ENCODE peak calls at places on chromosomes 16 and 17, in seven cellular contexts. One of them, this sample, is unnamed.

GRCh38 chr17:3935140-3935542 is 18.9 kb upstream of the P2RX1 start:
- DNase-seq in neural progenitor cell: peak; percentile 90
- DNase-seq in testis: peak; percentile 86
- DNase-seq in lower leg skin: peak; percentile 36
- DNase-seq in heart left ventricle: peak; percentile 78
- DNase-seq in astrocyte of the spinal cord: peak; percentile 76
- DNase-seq in naive thymus-derived CD4-positive, alpha-beta T cell: peak; percentile 45
- DNase-seq in this sample: no peak

GRCh38 chr17:38428150-38428642 is at the start of gene ARHGAP23:
- DNase-seq in neural progenitor cell: peak; percentile 74
- DNase-seq in testis: peak; percentile 70
- DNase-seq in lower leg skin: no peak
- DNase-seq in heart left ventricle: peak; percentile 89
- DNase-seq in astrocyte of the spinal cord: peak; percentile 65
- DNase-seq in naive thymus-derived CD4-positive, alpha-beta T cell: peak; percentile 24
- DNase-seq in this sample: peak; percentile 20

GRCh38 chr17:74042241-74042640 is 161.2 kb upstream of the RPL38 start:
- DNase-seq in neural progenitor cell: no peak
- DNase-seq in testis: no peak
- DNase-seq in lower leg skin: no peak
- DNase-seq in heart left ventricle: no peak
- DNase-seq in astrocyte of the spinal cord: no peak
- DNase-seq in naive thymus-derived CD4-positive, alpha-beta T cell: no peak
- DNase-seq in this sample: no peak

GRCh38 chr17:15409721-15410247 is 57.6 kb downstream of the CDRT4 start:
- DNase-seq in neural progenitor cell: no peak
- DNase-seq in testis: peak; percentile 60
- DNase-seq in lower leg skin: peak; percentile 67
- DNase-seq in heart left ventricle: no peak
- DNase-seq in astrocyte of the spinal cord: peak; percentile 89
- DNase-seq in naive thymus-derived CD4-positive, alpha-beta T cell: no peak
- DNase-seq in this sample: no peak

GRCh38 chr16:81590714-81591537 is 146.3 kb downstream of the CMIP start:
- DNase-seq in neural progenitor cell: no peak
- DNase-seq in testis: no peak
- DNase-seq in lower leg skin: no peak
- DNase-seq in heart left ventricle: no peak
- DNase-seq in astrocyte of the spinal cord: no peak
- DNase-seq in naive thymus-derived CD4-positive, alpha-beta T cell: no peak
- DNase-seq in this sample: peak; percentile 12

GRCh38 chr17:38687291-38687690 is 12.5 kb upstream of the EPOP start:
- DNase-seq in neural progenitor cell: no peak
- DNase-seq in testis: no peak
- DNase-seq in lower leg skin: no peak
- DNase-seq in heart left ventricle: no peak
- DNase-seq in astrocyte of the spinal cord: no peak
- DNase-seq in naive thymus-derived CD4-positive, alpha-beta T cell: no peak
- DNase-seq in this sample: no peak

GRCh38 chr16:78444-79145 is 570 bp downstream of the MPG start:
- DNase-seq in neural progenitor cell: no peak
- DNase-seq in testis: no peak
- DNase-seq in lower leg skin: no peak
- DNase-seq in heart left ventricle: peak; percentile 73
- DNase-seq in astrocyte of the spinal cord: peak; percentile 46
- DNase-seq in naive thymus-derived CD4-positive, alpha-beta T cell: no peak
- DNase-seq in this sample: no peak

GRCh38 chr17:142102-142661 is 4.8 kb downstream of the SCGB1C2 start:
- DNase-seq in neural progenitor cell: no peak
- DNase-seq in testis: peak; percentile 86
- DNase-seq in lower leg skin: peak; percentile 12
- DNase-seq in heart left ventricle: no peak
- DNase-seq in astrocyte of the spinal cord: peak; percentile 5
- DNase-seq in naive thymus-derived CD4-positive, alpha-beta T cell: peak; percentile 15
- DNase-seq in this sample: peak; percentile 74

GRCh38 chr17:75271233-75271954 is 363 bp upstream of the MIF4GD start:
- DNase-seq in neural progenitor cell: peak; percentile 93
- DNase-seq in testis: peak; percentile 84
- DNase-seq in lower leg skin: peak; percentile 58
- DNase-seq in heart left ventricle: peak; percentile 82
- DNase-seq in astrocyte of the spinal cord: peak; percentile 49
- DNase-seq in naive thymus-derived CD4-positive, alpha-beta T cell: peak; percentile 90
- DNase-seq in this sample: peak; percentile 69

GRCh38 chr17:32388613-32389459 is 38.9 kb downstream of the ZNF207 start:
- DNase-seq in neural progenitor cell: no peak
- DNase-seq in testis: no peak
- DNase-seq in lower leg skin: no peak
- DNase-seq in heart left ventricle: no peak
- DNase-seq in astrocyte of the spinal cord: no peak
- DNase-seq in naive thymus-derived CD4-positive, alpha-beta T cell: no peak
- DNase-seq in this sample: no peak

GRCh38 chr17:67891481-67892119 is 66.3 kb downstream of the BPTF start:
- DNase-seq in neural progenitor cell: peak; percentile 4
- DNase-seq in testis: peak; percentile 71
- DNase-seq in lower leg skin: no peak
- DNase-seq in heart left ventricle: no peak
- DNase-seq in astrocyte of the spinal cord: peak; percentile 49
- DNase-seq in naive thymus-derived CD4-positive, alpha-beta T cell: no peak
- DNase-seq in this sample: no peak

GRCh38 chr17:59361386-59361785 is 29.9 kb downstream of the YPEL2 start:
- DNase-seq in neural progenitor cell: no peak
- DNase-seq in testis: no peak
- DNase-seq in lower leg skin: no peak
- DNase-seq in heart left ventricle: no peak
- DNase-seq in astrocyte of the spinal cord: peak; percentile 52
- DNase-seq in naive thymus-derived CD4-positive, alpha-beta T cell: no peak
- DNase-seq in this sample: no peak

GRCh38 chr17:46195939-46196338 is 2.7 kb upstream of the KANSL1 start:
- DNase-seq in neural progenitor cell: no peak
- DNase-seq in testis: no peak
- DNase-seq in lower leg skin: no peak
- DNase-seq in heart left ventricle: no peak
- DNase-seq in astrocyte of the spinal cord: no peak
- DNase-seq in naive thymus-derived CD4-positive, alpha-beta T cell: no peak
- DNase-seq in this sample: no peak

GRCh38 chr17:75468779-75469373 is 12.4 kb downstream of the TMEM94 start:
- DNase-seq in neural progenitor cell: no peak
- DNase-seq in testis: no peak
- DNase-seq in lower leg skin: no peak
- DNase-seq in heart left ventricle: no peak
- DNase-seq in astrocyte of the spinal cord: no peak
- DNase-seq in naive thymus-derived CD4-positive, alpha-beta T cell: no peak
- DNase-seq in this sample: no peak

GRCh38 chr16:58026139-58026704 is 668 bp downstream of the MMP15 start:
- DNase-seq in neural progenitor cell: peak; percentile 65
- DNase-seq in testis: no peak
- DNase-seq in lower leg skin: no peak
- DNase-seq in heart left ventricle: peak; percentile 62
- DNase-seq in astrocyte of the spinal cord: peak; percentile 13
- DNase-seq in naive thymus-derived CD4-positive, alpha-beta T cell: no peak
- DNase-seq in this sample: no peak

GRCh38 chr17:31702040-31702439 is 157.0 kb downstream of the COPRS start:
- DNase-seq in neural progenitor cell: no peak
- DNase-seq in testis: no peak
- DNase-seq in lower leg skin: no peak
- DNase-seq in heart left ventricle: no peak
- DNase-seq in astrocyte of the spinal cord: no peak
- DNase-seq in naive thymus-derived CD4-positive, alpha-beta T cell: no peak
- DNase-seq in this sample: no peak

GRCh38 chr16:74775255-74775654 is 635 bp upstream of the FA2H start:
- DNase-seq in neural progenitor cell: no peak
- DNase-seq in testis: no peak
- DNase-seq in lower leg skin: no peak
- DNase-seq in heart left ventricle: no peak
- DNase-seq in astrocyte of the spinal cord: no peak
- DNase-seq in naive thymus-derived CD4-positive, alpha-beta T cell: no peak
- DNase-seq in this sample: no peak

GRCh38 chr16:46651305-46651704 is 30.1 kb upstream of the SHCBP1 start:
- DNase-seq in neural progenitor cell: no peak
- DNase-seq in testis: no peak
- DNase-seq in lower leg skin: no peak
- DNase-seq in heart left ventricle: no peak
- DNase-seq in astrocyte of the spinal cord: no peak
- DNase-seq in naive thymus-derived CD4-positive, alpha-beta T cell: no peak
- DNase-seq in this sample: no peak

GRCh38 chr17:8622191-8622590 is 8.3 kb downstream of the MYH10 start:
- DNase-seq in neural progenitor cell: no peak
- DNase-seq in testis: no peak
- DNase-seq in lower leg skin: no peak
- DNase-seq in heart left ventricle: no peak
- DNase-seq in astrocyte of the spinal cord: no peak
- DNase-seq in naive thymus-derived CD4-positive, alpha-beta T cell: no peak
- DNase-seq in this sample: no peak
- H3K4me3 ChIP-seq in neural progenitor cell: no peak overlapping the region
- H3K4me3 ChIP-seq in testis: no peak overlapping the region
- H3K4me3 ChIP-seq in lower leg skin: no peak overlapping the region
- H3K4me3 ChIP-seq in heart left ventricle: no peak overlapping the region
- H3K4me3 ChIP-seq in astrocyte of the spinal cord: no peak overlapping the region
- H3K4me3 ChIP-seq in naive thymus-derived CD4-positive, alpha-beta T cell: no peak overlapping the region
- H3K4me3 ChIP-seq in this sample: no peak overlapping the region

GRCh38 chr17:36641331-36641876 is 40.0 kb downstream of the MRM1 start:
- DNase-seq in neural progenitor cell: peak; percentile 58
- DNase-seq in testis: no peak
- DNase-seq in lower leg skin: no peak
- DNase-seq in heart left ventricle: no peak
- DNase-seq in astrocyte of the spinal cord: no peak
- DNase-seq in naive thymus-derived CD4-positive, alpha-beta T cell: no peak
- DNase-seq in this sample: no peak
- H3K4me3 ChIP-seq in neural progenitor cell: peak overlapping the region; percentile 59
- H3K4me3 ChIP-seq in testis: peak overlapping the region; percentile 37
- H3K4me3 ChIP-seq in lower leg skin: peak overlapping the region; percentile 9
- H3K4me3 ChIP-seq in heart left ventricle: peak overlapping the region; percentile 41
- H3K4me3 ChIP-seq in astrocyte of the spinal cord: no peak overlapping the region
- H3K4me3 ChIP-seq in naive thymus-derived CD4-positive, alpha-beta T cell: no peak overlapping the region
- H3K4me3 ChIP-seq in this sample: no peak overlapping the region

GRCh38 chr17:50461550-50462132 is 7.0 kb downstream of the CHAD start:
- DNase-seq in neural progenitor cell: no peak
- DNase-seq in testis: no peak
- DNase-seq in lower leg skin: no peak
- DNase-seq in heart left ventricle: no peak
- DNase-seq in astrocyte of the spinal cord: no peak
- DNase-seq in naive thymus-derived CD4-positive, alpha-beta T cell: no peak
- DNase-seq in this sample: no peak
- H3K4me3 ChIP-seq in neural progenitor cell: no peak overlapping the region
- H3K4me3 ChIP-seq in testis: no peak overlapping the region
- H3K4me3 ChIP-seq in lower leg skin: no peak overlapping the region
- H3K4me3 ChIP-seq in heart left ventricle: no peak overlapping the region
- H3K4me3 ChIP-seq in astrocyte of the spinal cord: no peak overlapping the region
- H3K4me3 ChIP-seq in naive thymus-derived CD4-positive, alpha-beta T cell: no peak overlapping the region
- H3K4me3 ChIP-seq in this sample: no peak overlapping the region

GRCh38 chr17:10033982-10034381 is 128.9 kb upstream of the RCVRN start:
- DNase-seq in neural progenitor cell: no peak
- DNase-seq in testis: no peak
- DNase-seq in lower leg skin: no peak
- DNase-seq in heart left ventricle: peak; percentile 59
- DNase-seq in astrocyte of the spinal cord: no peak
- DNase-seq in naive thymus-derived CD4-positive, alpha-beta T cell: no peak
- DNase-seq in this sample: no peak

GRCh38 chr17:10034719-10035475 is 129.8 kb upstream of the RCVRN start:
- DNase-seq in neural progenitor cell: no peak
- DNase-seq in testis: peak; percentile 63
- DNase-seq in lower leg skin: no peak
- DNase-seq in heart left ventricle: no peak
- DNase-seq in astrocyte of the spinal cord: no peak
- DNase-seq in naive thymus-derived CD4-positive, alpha-beta T cell: no peak
- DNase-seq in this sample: no peak

GRCh38 chr17:10031606-10032005 is 126.5 kb upstream of the RCVRN start:
- DNase-seq in neural progenitor cell: no peak
- DNase-seq in testis: no peak
- DNase-seq in lower leg skin: no peak
- DNase-seq in heart left ventricle: no peak
- DNase-seq in astrocyte of the spinal cord: no peak
- DNase-seq in naive thymus-derived CD4-positive, alpha-beta T cell: no peak
- DNase-seq in this sample: no peak

GRCh38 chr17:10032142-10032541 is 127.1 kb upstream of the RCVRN start:
- DNase-seq in neural progenitor cell: no peak
- DNase-seq in testis: no peak
- DNase-seq in lower leg skin: no peak
- DNase-seq in heart left ventricle: no peak
- DNase-seq in astrocyte of the spinal cord: no peak
- DNase-seq in naive thymus-derived CD4-positive, alpha-beta T cell: no peak
- DNase-seq in this sample: no peak

DNA sequence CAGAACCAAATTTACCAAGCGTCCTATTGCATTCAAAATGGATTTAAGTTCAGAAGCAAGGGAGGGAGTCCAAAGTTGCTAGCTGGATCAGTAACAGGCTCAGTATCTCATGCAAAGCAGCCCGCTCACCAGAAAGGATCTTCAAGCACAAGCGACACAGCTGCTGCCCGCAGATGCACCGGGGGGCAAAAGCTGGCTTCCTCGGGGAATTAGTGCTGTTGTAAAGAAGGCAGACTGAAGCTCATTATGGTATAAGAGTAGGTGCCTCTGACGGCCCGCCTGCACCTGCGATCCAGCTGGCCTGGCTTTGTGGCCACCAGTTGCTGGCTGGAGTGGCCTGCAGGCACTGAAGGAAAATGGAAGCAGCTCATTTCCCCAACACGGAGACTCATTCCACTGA is 128.4 kb upstream of the RCVRN start:
- DNase-seq in neural progenitor cell: peak; percentile 62
- DNase-seq in testis: no peak
- DNase-seq in lower leg skin: no peak
- DNase-seq in heart left ventricle: no peak
- DNase-seq in astrocyte of the spinal cord: no peak
- DNase-seq in naive thymus-derived CD4-positive, alpha-beta T cell: no peak
- DNase-seq in this sample: no peak
- H3K4me3 ChIP-seq in neural progenitor cell: no peak overlapping the region
- H3K4me3 ChIP-seq in testis: no peak overlapping the region
- H3K4me3 ChIP-seq in lower leg skin: no peak overlapping the region
- H3K4me3 ChIP-seq in heart left ventricle: peak overlapping the region; percentile 51
- H3K4me3 ChIP-seq in astrocyte of the spinal cord: no peak overlapping the region
- H3K4me3 ChIP-seq in naive thymus-derived CD4-positive, alpha-beta T cell: no peak overlapping the region
- H3K4me3 ChIP-seq in this sample: no peak overlapping the region